ENCODE peak calls at places on chromosomes 7 and 10, in five cellular contexts. U is adrenal gland, Y is right lobe of liver, B is HCT116, C is neural progenitor cell. S is an unnamed sample. For H3K36me3, the result is how much of the 10 kb centered on the place peaks cover.

GRCh38 chr10:126593968-126594701 is 76.4 kb downstream of the C10orf90 start:
- DNase-seq in B (no peak), U (no peak), C (no peak), Y (no peak), S (no peak)

GRCh38 chr10:116627386-116627933 is 6.7 kb downstream of the PNLIPRP2 start:
- DNase-seq in Y (no peak), C (peak), U (peak), B (peak), S (no peak)

GRCh38 chr7:134729895-134730294 is 49.5 kb upstream of the CALD1 start:
- DNase-seq in Y (no peak), C (no peak), B (no peak), U (no peak), S (no peak)

GRCh38 chr10:132868995-132869394 is 73.4 kb downstream of the CFAP46 start:
- DNase-seq in Y (peak), B (no peak), C (no peak), U (no peak), S (no peak)

GRCh38 chr10:48605786-48606529 is 1.1 kb upstream of the ARHGAP22 start:
- DNase-seq in B (no peak), U (no peak), C (no peak), Y (no peak), S (no peak)

GRCh38 chr7:117065585-117066150 is 112.4 kb downstream of the ST7 start:
- DNase-seq in B (no peak), U (no peak), Y (no peak), C (no peak), S (no peak)

GRCh38 chr10:100828744-100829102 is 83.3 kb downstream of the PAX2 start:
- DNase-seq in B (no peak), Y (no peak), C (peak), U (no peak), S (no peak)

GRCh38 chr10:129870926-129871660 is 93.0 kb downstream of the EBF3 start:
- DNase-seq in B (no peak), C (peak), Y (no peak), U (no peak), S (peak)

GRCh38 chr10:92142512-92142911 is 148.4 kb downstream of the CPEB3 start:
- DNase-seq in B (no peak), Y (no peak), C (no peak), U (no peak), S (no peak)

GRCh38 chr10:92146072-92146471 is 144.8 kb downstream of the CPEB3 start:
- DNase-seq in Y (no peak), B (no peak), C (no peak), U (no peak), S (no peak)

GRCh38 chr10:92146781-92147180 is 144.1 kb downstream of the CPEB3 start:
- DNase-seq in Y (no peak), U (no peak), C (no peak), B (no peak), S (no peak)

DNA sequence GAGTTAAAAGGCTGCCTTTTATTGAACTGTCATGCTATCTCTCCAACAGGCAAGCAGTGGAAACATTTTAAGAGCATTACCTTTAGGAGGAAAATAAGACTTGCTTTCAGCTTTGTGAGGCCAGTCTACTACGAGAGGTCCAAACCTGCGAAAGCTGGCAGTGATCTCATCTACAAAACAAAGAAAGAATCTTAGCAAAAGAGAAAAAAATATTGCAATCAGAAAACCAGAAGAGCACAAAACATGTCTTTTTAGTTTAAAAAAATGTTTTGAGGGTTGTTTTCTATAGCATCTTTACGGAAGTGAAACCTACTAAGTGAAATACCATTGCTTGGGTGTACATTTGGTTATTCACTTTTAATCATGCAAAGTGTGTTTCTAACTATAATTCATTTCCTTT is 147.9 kb downstream of the CPEB3 start:
- DNase-seq in B (no peak), Y (no peak), U (no peak), C (no peak), S (no peak)
- H3K4me3 ChIP-seq in B (no peak), Y (no peak), U (peak), C (no peak), S (no peak)

GRCh38 chr7:99562832-99563231 is 4.4 kb downstream of the ZNF655 start:
- DNase-seq in U (peak), C (no peak), B (peak), Y (no peak), S (peak)

GRCh38 chr7:99561735-99562051 is 3.3 kb downstream of the ZNF655 start:
- DNase-seq in Y (no peak), C (no peak), B (no peak), U (no peak), S (no peak)

GRCh38 chr7:99560834-99561734 is 2.6 kb downstream of the ZNF655 start:
- DNase-seq in Y (no peak), C (no peak), U (no peak), B (no peak), S (no peak)

GRCh38 chr7:99562114-99562784 is 3.8 kb downstream of the ZNF655 start:
- DNase-seq in U (no peak), B (no peak), Y (no peak), C (no peak), S (no peak)

GRCh38 chr7:99563650-99564049 is 5.2 kb downstream of the ZNF655 start:
- DNase-seq in Y (no peak), B (no peak), U (peak), C (no peak), S (no peak)
- H3K36me3 ChIP-seq in Y (half or more), B (under half), U (under half), C (under half), S (half or more)

GRCh38 chr7:36204044-36204663 is 51.1 kb downstream of the EEPD1 start:
- DNase-seq in B (no peak), Y (no peak), C (no peak), U (no peak), S (no peak)
- H3K4me3 ChIP-seq in B (no peak), Y (no peak), C (no peak), U (no peak), S (no peak)

DNA sequence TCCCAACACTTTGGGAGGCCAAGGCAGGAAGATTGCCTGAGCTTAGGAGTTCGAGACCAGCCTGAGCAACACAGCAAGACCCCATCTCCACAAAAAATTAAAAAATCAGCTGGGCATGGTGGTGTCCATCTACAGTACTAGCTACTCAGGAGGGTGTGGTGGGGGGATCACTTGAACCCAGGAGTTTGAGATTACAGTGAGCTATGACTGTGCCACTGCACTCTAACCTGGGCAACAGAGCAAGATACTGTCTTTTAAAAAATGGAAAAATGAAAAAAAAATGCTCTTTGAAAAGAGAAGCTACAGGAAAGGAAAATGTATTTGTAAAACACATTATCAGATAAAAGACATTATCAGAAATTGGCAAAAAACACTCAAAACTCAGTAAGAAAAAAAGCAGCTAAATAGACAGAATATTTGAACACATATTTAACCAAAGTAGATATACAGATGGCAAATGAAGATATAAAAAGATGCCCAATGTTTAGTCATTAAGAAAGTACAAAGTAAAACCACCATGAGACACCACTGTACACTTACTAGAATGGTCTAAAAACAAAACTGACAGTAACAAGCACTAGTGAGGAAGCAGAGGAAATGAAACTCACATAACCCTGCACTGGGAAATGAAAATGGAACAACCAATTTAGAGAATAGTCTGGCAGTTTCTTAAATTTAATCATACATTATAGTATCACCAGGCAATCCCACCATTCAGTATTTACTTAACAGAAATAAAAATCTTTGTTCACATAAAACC is 40.5 kb downstream of the NRBF2 start:
- DNase-seq in B (no peak), Y (no peak), U (no peak), C (no peak), S (no peak)
- H3K36me3 ChIP-seq in B (under half), Y (half or more), U (under half), C (under half), S (half or more)

GRCh38 chr10:93065675-93066543 is 5.3 kb downstream of the CYP26C1 start:
- DNase-seq in C (peak), Y (no peak), B (no peak), U (no peak), S (no peak)
- H3K4me3 ChIP-seq in C (peak), Y (no peak), B (no peak), U (no peak), S (no peak)